ENCODE peak calls at places on chromosomes 1 and 21, in four cellular contexts. K is K562, F is HL-60, V is GM12878. N is an unnamed sample.

GRCh38 chr1:21478356-21478755 is 30.9 kb upstream of the ALPL start:
- DNase-seq in K (no peak), F (no peak), V (no peak), N (no peak)

GRCh38 chr1:233656700-233657099 is 42.8 kb downstream of the KCNK1 start:
- DNase-seq in K (no peak), F (no peak), V (no peak), N (no peak)

GRCh38 chr1:55129194-55129728 is 85.9 kb downstream of the USP24 start:
- DNase-seq in K (no peak), F (peak), V (no peak), N (no peak)

GRCh38 chr1:92848201-92848600 is 16.4 kb downstream of the RPL5 start:
- DNase-seq in K (no peak), F (no peak), V (no peak), N (no peak)

GRCh38 chr1:76572229-76572628 is 295.1 kb upstream of the ST6GALNAC5 start:
- DNase-seq in K (no peak), F (no peak), V (no peak), N (no peak)

GRCh38 chr1:47527653-47528272 is 89.9 kb downstream of the FOXD2 start:
- DNase-seq in K (peak), F (peak), V (no peak), N (no peak)

GRCh38 chr1:2046225-2046917 is 3.8 kb upstream of the PRKCZ start:
- DNase-seq in K (peak), F (peak), V (no peak), N (peak)

GRCh38 chr1:150268342-150268705 is 492 bp downstream of the APH1A start:
- DNase-seq in K (peak), F (no peak), V (no peak), N (peak)

GRCh38 chr21:38525454-38525853 is 27.2 kb upstream of the ERG start:
- DNase-seq in K (no peak), F (no peak), V (no peak), N (no peak)

GRCh38 chr1:81808760-81809159 is 8.0 kb downstream of the ADGRL2 start:
- DNase-seq in K (no peak), F (no peak), V (no peak), N (no peak)

GRCh38 chr1:42721926-42722325 is 18.1 kb downstream of the CLDN19 start:
- DNase-seq in K (no peak), F (no peak), V (no peak), N (no peak)

GRCh38 chr1:153627797-153628626 is at the start of gene S100A1:
- DNase-seq in K (peak), F (no peak), V (no peak), N (no peak)

GRCh38 chr1:16981269-16981849 is 939 bp upstream of the MFAP2 start:
- DNase-seq in K (no peak), F (no peak), V (no peak), N (no peak)

GRCh38 chr1:154501423-154502065 is 475 bp upstream of the TDRD10 start:
- DNase-seq in K (no peak), F (no peak), V (no peak), N (no peak)

GRCh38 chr1:119647734-119648619 is at the start of gene ZNF697:
- DNase-seq in K (peak), F (peak), V (peak), N (peak)

GRCh38 chr1:195663549-195664280 is 944.5 kb downstream of the KCNT2 start:
- DNase-seq in K (no peak), F (no peak), V (no peak), N (no peak)
- TF ChIP-seq SPI1 in K (no peak), F (no peak), V (no peak), N (no peak)

GRCh38 chr1:203547147-203547546 is 53.2 kb downstream of the OPTC start:
- DNase-seq in K (no peak), F (no peak), V (no peak), N (no peak)
- TF ChIP-seq POLR2AphosphoS5 in K (no peak), F (no peak), V (no peak), N (no peak)

DNA sequence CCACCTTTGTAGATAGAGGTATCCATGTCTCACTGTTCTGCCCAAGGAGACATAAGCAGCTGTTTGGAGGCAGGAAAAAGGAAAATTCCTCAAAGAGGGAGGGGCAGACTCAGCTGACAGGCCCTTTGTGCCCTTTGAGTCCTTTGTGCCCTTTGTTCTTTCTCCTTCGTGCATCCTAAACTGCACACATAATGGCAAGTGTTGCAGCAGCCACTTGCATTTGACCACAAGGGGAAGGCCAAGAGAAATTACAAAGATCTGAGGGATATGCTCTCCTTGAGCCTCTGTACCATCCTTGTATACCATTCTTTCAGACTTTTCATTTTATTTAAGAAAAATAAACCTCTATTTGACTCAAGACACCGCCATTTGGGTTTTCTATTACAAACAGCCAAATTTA is 71.8 kb upstream of the PKN2 start:
- DNase-seq in K (no peak), F (no peak), V (no peak), N (no peak)
- TF ChIP-seq SPI1 in K (no peak), F (no peak), V (no peak), N (no peak)

DNA sequence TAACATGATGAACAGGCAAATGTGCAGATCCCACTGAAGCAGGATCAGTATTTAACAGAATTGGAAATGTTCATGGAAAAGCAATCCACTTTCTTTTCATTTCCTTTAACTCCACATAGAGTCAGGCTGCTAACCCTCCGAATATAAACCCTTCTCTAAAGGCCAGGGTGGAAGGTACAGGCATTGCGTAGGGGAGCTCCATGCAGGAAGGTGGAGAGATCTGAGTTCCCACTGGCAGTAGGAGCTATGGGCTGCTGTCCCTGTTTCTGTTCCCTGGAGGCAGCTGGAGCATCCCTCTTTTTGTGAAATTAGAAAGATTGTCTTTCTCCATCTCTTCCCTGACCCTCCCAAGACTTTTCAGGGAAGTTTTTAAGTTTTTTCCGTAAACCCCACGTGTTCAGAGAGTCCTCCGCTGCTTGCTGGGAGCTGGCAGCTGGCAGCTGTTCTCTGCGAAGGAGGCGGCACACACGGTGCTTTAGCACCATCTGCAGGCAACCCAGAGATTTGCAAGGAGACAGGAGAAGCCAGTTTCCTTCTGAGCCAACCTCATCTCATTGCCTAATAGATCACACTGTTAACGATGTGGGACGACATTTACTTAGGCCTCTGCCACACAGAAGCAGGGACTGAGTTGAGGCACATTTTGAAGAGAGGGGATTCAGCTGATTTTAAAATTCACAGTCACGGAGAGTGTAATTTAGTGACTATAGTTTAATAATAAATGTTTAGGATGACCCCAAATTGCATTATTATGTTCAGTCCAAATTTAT is 55.4 kb upstream of the HOOK1 start:
- DNase-seq in K (peak), F (peak), V (peak), N (peak)
- TF ChIP-seq POLR2AphosphoS5 in K (no peak), F (peak), V (no peak), N (no peak)

GRCh38 chr1:15885701-15886612 is 38.5 kb downstream of the SPEN start:
- DNase-seq in K (peak), F (peak), V (peak), N (no peak)
- TF ChIP-seq SPI1 in K (peak), F (peak), V (no peak), N (no peak)

DNA sequence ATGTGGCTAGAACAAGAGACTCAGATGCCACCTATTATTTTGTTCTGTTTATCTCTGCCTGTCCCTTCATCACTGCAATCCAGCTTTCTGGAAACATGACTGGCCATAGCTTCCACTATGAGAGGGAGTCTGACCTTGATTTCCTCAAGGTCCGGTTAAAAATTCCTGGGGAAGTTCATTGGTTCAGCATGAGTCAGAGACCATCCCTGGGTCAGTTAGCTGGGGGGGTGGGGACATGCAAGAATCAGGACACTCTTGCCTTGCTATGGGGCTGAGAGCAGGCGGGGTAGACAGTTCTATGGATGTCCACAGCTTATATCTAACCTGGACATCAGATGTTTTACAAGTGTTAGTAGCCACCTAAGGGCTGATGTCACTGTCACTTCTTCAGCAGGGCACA is 81.1 kb downstream of the TENT5C start:
- DNase-seq in K (no peak), F (no peak), V (no peak), N (no peak)
- TF ChIP-seq POLR2AphosphoS5 in K (no peak), F (no peak), V (no peak), N (no peak)

GRCh38 chr21:32456497-32456918 is 44.0 kb downstream of the EVA1C start:
- DNase-seq in K (no peak), F (no peak), V (no peak), N (no peak)
- TF ChIP-seq SPI1 in K (no peak), F (no peak), V (no peak), N (no peak)

DNA sequence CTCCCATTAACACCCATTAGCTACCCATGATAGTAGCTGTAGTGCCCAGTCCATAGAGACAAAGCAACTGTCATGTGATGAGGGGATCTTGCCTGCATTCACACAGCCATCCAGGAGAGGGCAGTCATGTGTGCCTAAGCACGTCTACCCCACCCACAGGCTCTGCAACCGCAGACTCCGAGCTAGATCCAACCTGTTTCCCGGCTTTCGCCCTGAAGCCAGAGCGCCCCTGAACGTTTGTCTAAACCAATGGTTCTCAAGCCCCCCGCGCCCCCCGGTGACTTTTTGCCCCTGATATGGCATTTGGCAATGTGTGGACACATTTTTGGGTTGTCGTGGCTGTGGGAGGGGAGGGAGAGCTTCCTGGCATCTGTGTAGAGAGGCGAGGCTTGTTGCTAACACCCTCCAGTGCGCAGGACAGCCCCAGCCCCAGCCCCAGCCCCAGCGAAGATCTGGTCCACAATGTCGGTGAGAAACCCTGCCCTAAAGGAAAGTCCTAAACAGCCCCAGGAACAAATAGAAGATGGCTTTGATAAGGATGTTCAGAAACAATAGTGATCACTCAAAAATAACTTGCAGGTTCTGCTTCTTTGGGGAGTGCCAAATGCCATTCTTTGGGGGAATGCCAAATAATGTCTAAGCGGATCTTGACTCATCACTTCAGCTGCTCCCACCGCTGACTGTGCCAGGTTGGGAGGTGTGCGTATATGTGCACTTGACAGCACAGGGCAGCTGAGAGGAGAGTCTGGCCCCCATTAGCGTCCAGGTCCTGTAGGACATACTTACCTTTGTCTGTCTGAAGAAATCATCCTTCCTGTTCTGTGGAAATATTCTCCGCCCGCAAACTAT is 34.5 kb downstream of the SLC44A3 start:
- DNase-seq in K (peak), F (peak), V (peak), N (peak)
- TF ChIP-seq POLR2AphosphoS5 in K (no peak), F (no peak), V (no peak), N (no peak)

GRCh38 chr1:246923900-246924299 is 7.8 kb downstream of the AHCTF1 start:
- DNase-seq in K (peak), F (no peak), V (no peak), N (no peak)
- TF ChIP-seq SPI1 in K (no peak), F (no peak), V (no peak), N (no peak)